ENCODE peak calls at places on chromosomes 11 and 22, in eight cellular contexts. F is Calu3; B is brain microvascular endothelial cell; I is GF-D8; N is mucosa of descending colon; V is stimulated activated CD8-positive, alpha-beta memory T cell treated with anti-CD3 and anti-CD28 coated beads, Interleukin-12 subunit alpha, Interleukin-12 subunit beta, amount 100 ng/mL, for 4 hours; O is amygdala; G is OCI-M1. L is an unnamed sample.

GRCh38 chr11:106397787-106398355 is 320.4 kb downstream of the AASDHPPT start:
- DNase-seq in N (no peak), G (no peak), O (no peak), B (no peak), I (no peak), V (no peak), F (no peak), L (no peak)

GRCh38 chr22:50490531-50491308 is 4.1 kb downstream of the MIOX start:
- DNase-seq in F (no peak), N (peak), G (no peak), V (no peak), B (no peak), I (peak), O (no peak), L (peak)

GRCh38 chr11:11218287-11218986 is 134.6 kb downstream of the CSNK2A3 start:
- DNase-seq in I (no peak), V (no peak), N (no peak), G (no peak), F (peak), O (no peak), B (no peak), L (no peak)

GRCh38 chr11:93542753-93543246 is 391 bp downstream of the SMCO4 start:
- DNase-seq in B (no peak), F (no peak), O (no peak), V (no peak), G (peak), I (no peak), N (peak), L (no peak)

GRCh38 chr11:19844012-19844411 is 131.4 kb downstream of the NAV2 start:
- DNase-seq in F (no peak), N (no peak), I (no peak), G (no peak), B (no peak), V (no peak), O (no peak), L (no peak)

GRCh38 chr22:36319595-36320497 is 66.9 kb downstream of the APOL1 start:
- DNase-seq in V (no peak), G (no peak), F (no peak), I (no peak), O (no peak), N (peak), B (no peak), L (no peak)

GRCh38 chr11:28701760-28702449 is 593.7 kb downstream of the METTL15 start:
- DNase-seq in I (no peak), F (peak), G (no peak), V (no peak), N (no peak), B (no peak), O (no peak), L (no peak)

GRCh38 chr11:61120865-61121831 is 18.9 kb downstream of the CD5 start:
- DNase-seq in B (no peak), F (no peak), O (no peak), N (no peak), G (no peak), I (no peak), V (no peak), L (no peak)

GRCh38 chr11:75338516-75339218 is 12.8 kb downstream of the ARRB1 start:
- DNase-seq in G (no peak), V (no peak), N (no peak), F (no peak), O (no peak), B (peak), I (no peak), L (no peak)

GRCh38 chr22:44719586-44720368 is 17.8 kb downstream of the PRR5 start:
- DNase-seq in F (no peak), O (no peak), V (no peak), B (no peak), I (no peak), G (no peak), N (peak), L (peak)

GRCh38 chr22:31630331-31631329 is 31.4 kb downstream of the PISD start:
- DNase-seq in V (peak), N (peak), G (peak), F (peak), I (peak), O (peak), B (peak), L (peak)

GRCh38 chr11:71251159-71251721 is 1.1 kb downstream of the SHANK2 start:
- DNase-seq in I (no peak), F (peak), B (no peak), V (no peak), N (no peak), O (no peak), G (no peak), L (no peak)

GRCh38 chr22:19784396-19785175 is 24.0 kb downstream of the TBX1 start:
- DNase-seq in V (no peak), N (peak), B (no peak), I (no peak), F (no peak), O (no peak), G (no peak), L (no peak)

GRCh38 chr22:44341431-44342346 is 28.9 kb upstream of the SHISAL1 start:
- DNase-seq in O (no peak), F (no peak), N (no peak), I (no peak), V (no peak), G (no peak), B (no peak), L (no peak)

GRCh38 chr11:82939456-82939855 is 37.9 kb downstream of the DDIAS start:
- DNase-seq in O (no peak), N (no peak), G (no peak), V (no peak), B (no peak), F (no peak), I (no peak), L (no peak)

GRCh38 chr11:73149105-73149504 is 7.0 kb upstream of the FCHSD2 start:
- DNase-seq in O (no peak), F (no peak), N (no peak), B (no peak), G (no peak), V (no peak), I (no peak), L (no peak)

GRCh38 chr22:39956932-39957664 is 3.1 kb upstream of the TMA7B start:
- DNase-seq in B (no peak), O (no peak), V (no peak), G (peak), N (no peak), I (peak), F (no peak), L (no peak)

GRCh38 chr22:27705391-27706080 is 96.0 kb downstream of the MN1 start:
- DNase-seq in B (no peak), V (no peak), G (no peak), N (no peak), F (no peak), O (no peak), I (no peak), L (no peak)

GRCh38 chr11:128891410-128891861 is 280 bp downstream of the KCNJ5 start:
- DNase-seq in I (no peak), F (no peak), N (no peak), G (no peak), O (no peak), V (no peak), B (no peak), L (no peak)

GRCh38 chr11:64501500-64502427 is 89.3 kb upstream of the SLC22A12 start:
- DNase-seq in N (peak), I (no peak), O (no peak), B (no peak), V (no peak), F (no peak), G (no peak), L (no peak)

GRCh38 chr11:45204761-45205160 is 58.3 kb downstream of the PRDM11 start:
- DNase-seq in F (no peak), O (no peak), N (no peak), V (no peak), B (no peak), I (no peak), G (no peak), L (no peak)